ENCODE peak calls at places on chromosomes 1 and 21, in four cellular contexts. F is T-helper 17 cell, D is GM06990, P is cardiac muscle cell. V is an unnamed sample.

GRCh38 chr21:25029580-25029979 is 577.7 kb downstream of the MRPL39 start:
- DNase-seq in D (no peak), P (no peak), F (no peak), V (no peak)

GRCh38 chr1:183093821-183094287 is 70.6 kb downstream of the LAMC1 start:
- DNase-seq in F (no peak), P (peak; percentile 39), D (no peak), V (no peak)

GRCh38 chr1:11654571-11655262 is at the start of gene FBXO44:
- DNase-seq in F (peak; percentile 62), P (peak; percentile 10), D (no peak), V (peak; percentile 45)

GRCh38 chr1:107141491-107142369 is 891 bp downstream of the NTNG1 start:
- DNase-seq in F (no peak), D (peak; percentile 60), P (peak; percentile 64), V (no peak)

GRCh38 chr1:209319549-209319948 is 264.0 kb upstream of the CAMK1G start:
- DNase-seq in D (no peak), F (no peak), P (no peak), V (no peak)

GRCh38 chr1:23593042-23593521 is 33.8 kb upstream of the ID3 start:
- DNase-seq in P (no peak), D (no peak), F (no peak), V (no peak)

GRCh38 chr1:214967865-214968575 is 114.5 kb upstream of the KCNK2 start:
- DNase-seq in D (no peak), P (peak; percentile 27), F (no peak), V (no peak)

GRCh38 chr1:155893389-155894142 is 17.6 kb downstream of the RIT1 start:
- DNase-seq in P (peak; percentile 81), D (no peak), F (no peak), V (no peak)

GRCh38 chr1:64846573-64847430 is 101.9 kb downstream of the RAVER2 start:
- DNase-seq in F (no peak), D (no peak), P (no peak), V (no peak)

GRCh38 chr1:184485731-184486723 is 99.2 kb downstream of the C1orf21 start:
- DNase-seq in D (no peak), F (no peak), P (no peak), V (no peak)

GRCh38 chr1:231986631-231987291 is 360.2 kb downstream of the DISC1 start:
- DNase-seq in F (no peak), D (no peak), P (peak; percentile 82), V (no peak)

GRCh38 chr21:27812279-27812678 is 845.4 kb upstream of the ADAMTS5 start:
- DNase-seq in P (no peak), F (no peak), D (no peak), V (no peak)

GRCh38 chr1:157252473-157252872 is 114.3 kb upstream of the ETV3 start:
- DNase-seq in F (no peak), D (no peak), P (no peak), V (no peak)

GRCh38 chr1:109188776-109189175 is 24.9 kb upstream of the SARS1 start:
- DNase-seq in D (no peak), F (no peak), P (no peak), V (no peak)